ENCODE peak calls at places on chromosomes 6 and 20, in five cellular contexts. C is gastrocnemius medialis, T is esophagus squamous epithelium, G is transverse colon, Y is K562. B is an unnamed sample.
A peak's percentile ranks its signal among the peaks of the same experiment; 100 is the strongest.

GRCh38 chr20:53840462-53841000 is 229.9 kb downstream of the BCAS1 start:
- DNase-seq in G (no peak), C (no peak), T (no peak), Y (no peak), B (no peak)

GRCh38 chr6:139452176-139452876 is 77.9 kb upstream of the CITED2 start:
- DNase-seq in T (no peak), G (no peak), Y (no peak), C (no peak), B (no peak)

GRCh38 chr20:48489656-48490055 is 338.1 kb downstream of the PREX1 start:
- DNase-seq in Y (no peak), T (no peak), C (no peak), G (peak; percentile 3), B (no peak)

GRCh38 chr6:43992126-43992663 is 135.1 kb downstream of the MRPL14 start:
- DNase-seq in C (no peak), Y (no peak), G (no peak), T (no peak), B (peak; percentile 15)

GRCh38 chr6:142275146-142276006 is 26.4 kb upstream of the ADGRG6 start:
- DNase-seq in Y (no peak), C (no peak), G (no peak), T (no peak), B (no peak)

GRCh38 chr6:142013286-142013685 is 119.4 kb upstream of the GJE1 start:
- DNase-seq in G (no peak), Y (no peak), T (no peak), C (no peak), B (no peak)

GRCh38 chr20:44584103-44584690 is 1.8 kb downstream of the PKIG start:
- DNase-seq in Y (no peak), G (no peak), T (no peak), C (no peak), B (no peak)

GRCh38 chr6:41694815-41695536 is 40.4 kb downstream of the TFEB start:
- DNase-seq in C (no peak), G (no peak), T (no peak), Y (no peak), B (no peak)

GRCh38 chr20:63492982-63493381 is 5.9 kb downstream of the EEF1A2 start:
- DNase-seq in Y (no peak), T (no peak), G (no peak), C (no peak), B (no peak)

GRCh38 chr6:7906741-7907140 is 3.8 kb downstream of the TXNDC5 start:
- DNase-seq in G (no peak), Y (no peak), T (no peak), C (no peak), B (no peak)

GRCh38 chr6:40909811-40910210 is 129.2 kb downstream of the UNC5CL start:
- DNase-seq in G (no peak), Y (no peak), C (no peak), T (no peak), B (no peak)

GRCh38 chr6:35392111-35392702 is 49.8 kb downstream of the PPARD start:
- DNase-seq in C (no peak), T (no peak), Y (no peak), G (peak; percentile 90), B (no peak)

GRCh38 chr20:35432430-35432735 is 5.6 kb downstream of the GDF5 start:
- DNase-seq in T (no peak), C (no peak), G (no peak), Y (no peak), B (no peak)

GRCh38 chr20:46027245-46027853 is 1.7 kb upstream of the SLC12A5 start:
- DNase-seq in T (no peak), C (no peak), G (no peak), Y (peak; percentile 51), B (no peak)

GRCh38 chr6:69146385-69146784 is 511.3 kb downstream of the ADGRB3 start:
- DNase-seq in G (no peak), Y (no peak), T (no peak), C (no peak), B (no peak)

GRCh38 chr20:59354460-59354859 is 54.0 kb downstream of the EDN3 start:
- DNase-seq in G (no peak), Y (no peak), T (no peak), C (no peak), B (no peak)

GRCh38 chr6:44058617-44059358 is 68.5 kb downstream of the MRPL14 start:
- DNase-seq in C (peak; percentile 89), Y (peak; percentile 97), G (peak; percentile 64), T (no peak), B (peak; percentile 94)

GRCh38 chr20:34922654-34923381 is 32.8 kb downstream of the GSS start:
- DNase-seq in G (no peak), Y (no peak), C (peak; percentile 59), T (no peak), B (no peak)

GRCh38 chr6:42551202-42551601 is 12.6 kb upstream of the UBR2 start:
- DNase-seq in C (no peak), Y (no peak), T (no peak), G (no peak), B (no peak)

GRCh38 chr6:57252975-57253374 is 30.9 kb upstream of the RAB23 start:
- DNase-seq in G (no peak), Y (no peak), C (no peak), T (no peak), B (no peak)

GRCh38 chr6:167781066-167781767 is 45.5 kb upstream of the AFDN start:
- DNase-seq in T (no peak), G (no peak), Y (no peak), C (no peak), B (peak; percentile 28)

GRCh38 chr6:65999288-65999791 is 292.3 kb upstream of the EYS start:
- DNase-seq in G (no peak), Y (no peak), C (no peak), T (no peak), B (no peak)

GRCh38 chr6:107216197-107216933 is 101.0 kb upstream of the BEND3 start:
- DNase-seq in T (no peak), C (no peak), Y (no peak), G (no peak), B (no peak)

GRCh38 chr6:122043421-122043820 is 356.0 kb upstream of the HSF2 start:
- DNase-seq in G (no peak), C (no peak), Y (no peak), T (no peak), B (no peak)

GRCh38 chr6:27863962-27864905 is 48.0 kb downstream of the OR2B2 start:
- DNase-seq in C (no peak), Y (no peak), T (no peak), G (peak; percentile 17), B (no peak)

GRCh38 chr20:1466211-1467081 is at the start of gene NSFL1C:
- DNase-seq in T (peak; percentile 60), C (peak; percentile 91), G (peak; percentile 97), Y (peak; percentile 86), B (peak; percentile 96)
- TF ChIP-seq POLR2A in T (no peak), C (peak; percentile 75), G (peak; percentile 56), Y (peak; percentile 80), B (peak; percentile 32)

DNA sequence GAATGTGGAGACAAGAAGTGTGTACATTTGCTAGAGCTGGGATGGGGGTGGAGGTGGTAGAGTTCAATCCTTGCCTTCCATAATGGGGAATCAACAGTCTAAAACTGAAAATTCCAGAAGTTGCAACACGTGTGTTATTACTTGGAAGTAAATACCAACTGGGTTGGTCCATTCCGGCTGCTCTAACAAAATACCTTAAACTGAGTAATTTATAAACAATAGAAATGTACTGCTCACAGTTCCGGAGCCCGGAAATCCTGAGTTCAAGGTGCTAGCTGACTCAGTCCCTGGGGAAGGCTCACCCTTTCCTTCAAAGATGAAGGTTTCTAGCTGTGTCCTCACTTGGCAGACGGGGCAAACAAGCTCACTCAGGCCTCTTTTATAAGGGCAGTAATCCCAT is 59.0 kb downstream of the RIN2 start:
- DNase-seq in G (no peak), T (no peak), C (no peak), Y (no peak), B (peak; percentile 55)
- H3K4me3 ChIP-seq in G (no peak overlapping the region), T (no peak overlapping the region), C (no peak overlapping the region), Y (no peak overlapping the region), B (no peak overlapping the region)

GRCh38 chr6:5968817-5969726 is 37.7 kb downstream of the NRN1 start:
- DNase-seq in Y (no peak), T (no peak), G (peak; percentile 19), C (peak; percentile 13), B (no peak)
- H3K27ac ChIP-seq in Y (no peak overlapping the region), T (no peak overlapping the region), G (no peak overlapping the region), C (no peak overlapping the region), B (no peak overlapping the region)

GRCh38 chr20:58135441-58136170 is 92.8 kb downstream of the ANKRD60 start:
- DNase-seq in Y (no peak), T (no peak), C (no peak), G (no peak), B (peak; percentile 50)
- TF ChIP-seq POLR2A in Y (no peak), T (no peak), C (no peak), G (no peak), B (no peak)

B was measured in sigmoid colon.